ENCODE peak calls at places on chromosomes 13 and 19, in ten cellular contexts. H, C, I, S, J, A, N, U, W and M are unnamed samples.

GRCh38 chr13:38687246-38688229 is 661 bp downstream of the FREM2 start:
- DNase-seq in H (no peak), C (peak; percentile 15), I (no peak), S (no peak), J (no peak), A (no peak), N (peak; percentile 63), U (peak; percentile 12), W (peak; percentile 13), M (no peak)

GRCh38 chr19:56403764-56404704 is at the start of gene ZNF583:
- DNase-seq in H (peak; percentile 90), C (peak; percentile 92), I (peak; percentile 94), S (no peak), J (peak; percentile 91), A (peak; percentile 95), N (peak; percentile 99), U (peak; percentile 99), W (peak; percentile 95), M (peak; percentile 90)

GRCh38 chr13:90455861-90456260 is 891.6 kb upstream of the MIR17HG start:
- DNase-seq in H (no peak), C (no peak), I (no peak), S (no peak), J (no peak), A (no peak), N (no peak), U (peak; percentile 15), W (no peak), M (no peak)

GRCh38 chr19:31538879-31539278 is 189.6 kb upstream of the TSHZ3 start:
- DNase-seq in H (no peak), C (no peak), I (no peak), S (no peak), J (no peak), A (no peak), N (no peak), U (no peak), W (no peak), M (no peak)

GRCh38 chr13:46182491-46182877 is 507 bp upstream of the LCP1 start:
- DNase-seq in H (no peak), C (no peak), I (no peak), S (no peak), J (no peak), A (no peak), N (no peak), U (no peak), W (no peak), M (no peak)

GRCh38 chr13:50104493-50104892 is 89.2 kb downstream of the KCNRG start:
- DNase-seq in H (no peak), C (no peak), I (no peak), S (no peak), J (no peak), A (no peak), N (no peak), U (no peak), W (no peak), M (no peak)

GRCh38 chr13:31001647-31002046 is 69.2 kb downstream of the TEX26 start:
- DNase-seq in H (no peak), C (peak; percentile 5), I (no peak), S (no peak), J (no peak), A (no peak), N (no peak), U (no peak), W (peak; percentile 5), M (no peak)

GRCh38 chr13:32838985-32839384 is 177.2 kb upstream of the KL start:
- DNase-seq in H (no peak), C (peak; percentile 20), I (no peak), S (no peak), J (peak; percentile 14), A (no peak), N (no peak), U (peak; percentile 33), W (peak; percentile 14), M (no peak)

GRCh38 chr19:47243776-47244547 is 12.4 kb upstream of the CCDC9 start:
- DNase-seq in H (peak; percentile 70), C (peak; percentile 87), I (peak; percentile 96), S (peak; percentile 85), J (peak; percentile 86), A (peak; percentile 92), N (peak; percentile 96), U (peak; percentile 99), W (peak; percentile 95), M (peak; percentile 49)

GRCh38 chr13:72774019-72774418 is 7.7 kb downstream of the DIS3 start:
- DNase-seq in H (no peak), C (no peak), I (no peak), S (no peak), J (no peak), A (no peak), N (no peak), U (peak; percentile 61), W (no peak), M (no peak)

GRCh38 chr19:39297931-39298634 is 1.9 kb downstream of the IFNL1 start:
- DNase-seq in H (no peak), C (peak; percentile 50), I (peak; percentile 81), S (no peak), J (no peak), A (peak; percentile 46), N (peak; percentile 55), U (no peak), W (no peak), M (no peak)

GRCh38 chr19:56301152-56301551 is 13.5 kb downstream of the ZSCAN5A start:
- DNase-seq in H (no peak), C (no peak), I (no peak), S (no peak), J (no peak), A (no peak), N (no peak), U (peak; percentile 29), W (no peak), M (no peak)

GRCh38 chr13:78660130-78660857 is 1.3 kb upstream of the OBI1 start:
- DNase-seq in H (no peak), C (no peak), I (peak; percentile 52), S (no peak), J (peak; percentile 29), A (peak; percentile 11), N (peak; percentile 44), U (peak; percentile 24), W (no peak), M (no peak)

GRCh38 chr19:55638864-55639359 is 1.9 kb upstream of the ZNF580 start:
- DNase-seq in H (no peak), C (no peak), I (peak; percentile 70), S (no peak), J (peak; percentile 52), A (no peak), N (peak; percentile 70), U (peak; percentile 41), W (no peak), M (no peak)

GRCh38 chr13:21752501-21752900 is 81.6 kb downstream of the FGF9 start:
- DNase-seq in H (no peak), C (no peak), I (no peak), S (no peak), J (no peak), A (no peak), N (no peak), U (no peak), W (no peak), M (no peak)

GRCh38 chr13:25738342-25738771 is 313.5 kb downstream of the SHISA2 start:
- DNase-seq in H (no peak), C (peak; percentile 12), I (no peak), S (no peak), J (peak; percentile 9), A (no peak), N (no peak), U (peak; percentile 62), W (peak; percentile 46), M (no peak)

GRCh38 chr19:18868380-18869230 is 27.4 kb downstream of the CERS1 start:
- DNase-seq in H (no peak), C (no peak), I (no peak), S (no peak), J (no peak), A (no peak), N (no peak), U (peak; percentile 25), W (no peak), M (no peak)

GRCh38 chr13:82674546-82674945 is 1207.7 kb downstream of the SLITRK1 start:
- DNase-seq in H (no peak), C (no peak), I (no peak), S (no peak), J (no peak), A (no peak), N (no peak), U (no peak), W (no peak), M (no peak)
- H3K27ac ChIP-seq in H (no peak overlapping the region), C (no peak overlapping the region), I (no peak overlapping the region), S (no peak overlapping the region), J (no peak overlapping the region), A (no peak overlapping the region), N (no peak overlapping the region), U (no peak overlapping the region), W (no peak overlapping the region), M (no peak overlapping the region)

DNA sequence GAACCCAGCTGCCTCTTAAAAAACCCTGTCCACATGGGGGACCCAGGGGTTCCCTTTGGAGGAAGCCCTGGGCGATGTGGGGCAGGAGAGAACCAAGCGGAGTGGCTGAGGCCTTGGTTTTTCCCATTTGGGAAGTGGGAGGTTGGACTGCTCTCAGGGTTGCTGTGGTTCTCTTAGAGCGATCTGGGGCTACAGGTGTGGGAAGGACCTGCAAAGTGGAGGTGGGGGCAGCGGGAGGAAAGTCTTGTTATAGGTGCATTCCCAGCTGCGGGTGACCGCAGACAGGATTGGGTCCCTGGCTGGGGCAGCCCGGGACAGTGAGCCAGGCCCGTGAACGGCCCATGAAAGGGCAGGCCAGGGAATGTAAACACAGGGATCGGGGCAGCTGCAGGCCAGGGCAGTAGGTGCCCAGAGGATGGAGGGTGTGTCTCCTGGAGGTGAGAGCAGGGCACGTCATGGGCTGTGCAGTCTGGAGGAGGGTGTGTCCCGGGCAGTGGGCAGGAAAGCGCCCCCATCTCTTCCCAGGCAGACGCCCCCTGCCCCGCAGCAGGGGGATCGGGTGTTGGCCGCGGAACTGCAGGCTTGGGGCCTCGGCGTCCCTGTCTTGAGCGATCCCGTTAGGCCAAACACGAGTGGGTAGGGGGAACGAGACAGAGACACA is 767 bp downstream of the SLC25A23 start:
- DNase-seq in H (no peak), C (peak; percentile 63), I (no peak), S (no peak), J (no peak), A (peak; percentile 62), N (no peak), U (no peak), W (no peak), M (no peak)
- H3K27ac ChIP-seq in H (peak overlapping the region; percentile 73), C (peak overlapping the region; percentile 58), I (no peak overlapping the region), S (peak overlapping the region; percentile 62), J (peak overlapping the region; percentile 83), A (peak overlapping the region; percentile 92), N (peak overlapping the region; percentile 72), U (no peak overlapping the region), W (no peak overlapping the region), M (peak overlapping the region; percentile 82)

GRCh38 chr19:16836906-16837362 is 7.7 kb downstream of the SIN3B start:
- DNase-seq in H (no peak), C (no peak), I (no peak), S (no peak), J (no peak), A (no peak), N (no peak), U (no peak), W (no peak), M (no peak)
- H3K27ac ChIP-seq in H (no peak overlapping the region), C (no peak overlapping the region), I (no peak overlapping the region), S (no peak overlapping the region), J (no peak overlapping the region), A (no peak overlapping the region), N (no peak overlapping the region), U (no peak overlapping the region), W (no peak overlapping the region), M (no peak overlapping the region)

DNA sequence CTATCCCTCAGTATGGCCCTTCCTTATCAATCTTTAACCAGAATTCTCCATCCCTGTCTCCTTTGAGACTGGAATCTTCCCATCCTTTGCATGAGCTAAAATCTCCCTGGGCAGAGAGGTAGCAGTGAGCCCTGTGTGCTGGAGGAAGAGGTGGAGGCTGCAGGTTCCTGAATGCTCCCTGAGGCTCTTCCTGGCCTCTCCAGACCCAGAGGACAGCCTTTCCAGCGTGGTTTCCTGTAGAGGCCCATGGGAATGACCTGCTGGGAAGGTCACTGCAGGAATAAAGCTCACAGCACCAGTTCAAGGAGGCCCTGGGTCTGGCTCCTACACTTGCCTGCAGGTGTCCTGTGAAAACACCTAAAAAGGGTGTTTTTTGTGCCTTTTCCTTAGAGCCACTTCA is 4.6 kb downstream of the OR10H2 start:
- DNase-seq in H (no peak), C (no peak), I (no peak), S (no peak), J (no peak), A (no peak), N (no peak), U (no peak), W (no peak), M (no peak)
- H3K27ac ChIP-seq in H (no peak overlapping the region), C (no peak overlapping the region), I (no peak overlapping the region), S (no peak overlapping the region), J (no peak overlapping the region), A (no peak overlapping the region), N (no peak overlapping the region), U (no peak overlapping the region), W (no peak overlapping the region), M (no peak overlapping the region)